ENCODE peak calls at places on chromosomes 6 and 20, in ten cellular contexts. A is T-helper 2 cell treated with Interferon-gamma antibody and Interleukin-4, amounts not matched to agents 5 μg/mL and 100 μg/mL, for 36 hours; D is fibroblast of the aortic adventitia; U is astrocyte of the hippocampus; W is CD8-positive, alpha-beta T cell; Q is fibroblast of the conjunctiva; B is HEK293T; I is ACHN; P is activated gamma-delta T cell treated with anti-CD3 and anti-CD28 coated beads, Interleukin-2, amount 50 U/mL, for 16 hours; G is cardiac fibroblast. L is an unnamed sample.

GRCh38 chr6:169723200-169723909 is 945 bp downstream of the PHF10 start:
- DNase-seq in A (peak; percentile 71), D (peak; percentile 75), U (peak; percentile 78), W (peak; percentile 60), Q (peak; percentile 10), B (peak; percentile 66), I (peak; percentile 54), P (peak; percentile 62), G (peak; percentile 75), L (peak; percentile 80)

GRCh38 chr20:38986663-38987062 is 24.5 kb downstream of the DHX35 start:
- DNase-seq in A (no peak), D (no peak), U (no peak), W (no peak), Q (no peak), B (no peak), I (no peak), P (no peak), G (peak; percentile 55), L (no peak)

GRCh38 chr6:155120034-155120433 is 124.9 kb downstream of the TIAM2 start:
- DNase-seq in A (no peak), D (no peak), U (peak; percentile 82), W (no peak), Q (no peak), B (no peak), I (no peak), P (no peak), G (no peak), L (no peak)

GRCh38 chr20:13771853-13772453 is 12.8 kb downstream of the ESF1 start:
- DNase-seq in A (no peak), D (peak; percentile 44), U (no peak), W (no peak), Q (no peak), B (no peak), I (peak; percentile 55), P (no peak), G (peak; percentile 49), L (no peak)

GRCh38 chr20:49573900-49574416 is 6.0 kb upstream of the PTGIS start:
- DNase-seq in A (no peak), D (peak; percentile 94), U (peak; percentile 74), W (no peak), Q (no peak), B (no peak), I (peak; percentile 83), P (no peak), G (no peak), L (no peak)

GRCh38 chr6:99736302-99736701 is 129.7 kb downstream of the PRDM13 start:
- DNase-seq in A (no peak), D (no peak), U (no peak), W (no peak), Q (no peak), B (no peak), I (no peak), P (no peak), G (no peak), L (no peak)

GRCh38 chr6:14401181-14401745 is 283.7 kb downstream of the CD83 start:
- DNase-seq in A (no peak), D (no peak), U (peak; percentile 19), W (no peak), Q (no peak), B (no peak), I (no peak), P (no peak), G (no peak), L (no peak)

GRCh38 chr20:25364879-25365699 is 25.5 kb downstream of the ABHD12 start:
- DNase-seq in A (no peak), D (no peak), U (no peak), W (no peak), Q (no peak), B (no peak), I (no peak), P (no peak), G (no peak), L (no peak)

GRCh38 chr6:119172813-119173212 is 94.3 kb upstream of the FAM184A start:
- DNase-seq in A (no peak), D (no peak), U (no peak), W (no peak), Q (peak; percentile 85), B (no peak), I (no peak), P (no peak), G (peak; percentile 62), L (no peak)

GRCh38 chr20:17674722-17675518 is 7.1 kb downstream of the RRBP1 start:
- DNase-seq in A (no peak), D (peak; percentile 52), U (no peak), W (no peak), Q (peak; percentile 36), B (no peak), I (no peak), P (no peak), G (peak; percentile 67), L (no peak)

GRCh38 chr6:11329841-11330765 is 97.6 kb upstream of the NEDD9 start:
- DNase-seq in A (no peak), D (no peak), U (no peak), W (no peak), Q (no peak), B (no peak), I (no peak), P (no peak), G (no peak), L (no peak)

GRCh38 chr20:62303327-62304226 is 780 bp downstream of the ADRM1 start:
- DNase-seq in A (peak; percentile 17), D (peak; percentile 7), U (peak; percentile 46), W (no peak), Q (no peak), B (peak; percentile 30), I (peak; percentile 11), P (no peak), G (no peak), L (no peak)

GRCh38 chr6:139370047-139370706 is 4.3 kb downstream of the CITED2 start:
- DNase-seq in A (no peak), D (peak; percentile 80), U (peak; percentile 71), W (no peak), Q (peak; percentile 80), B (no peak), I (peak; percentile 60), P (no peak), G (peak; percentile 84), L (no peak)

GRCh38 chr6:40330301-40330721 is 256.9 kb downstream of the LRFN2 start:
- DNase-seq in A (no peak), D (no peak), U (no peak), W (no peak), Q (no peak), B (no peak), I (no peak), P (no peak), G (no peak), L (no peak)

GRCh38 chr20:58990651-58991445 is 9.8 kb downstream of the NELFCD start:
- DNase-seq in A (no peak), D (no peak), U (no peak), W (no peak), Q (no peak), B (no peak), I (no peak), P (no peak), G (no peak), L (no peak)

GRCh38 chr6:142944126-142945066 is 580 bp downstream of the HIVEP2 start:
- DNase-seq in A (peak; percentile 86), D (peak; percentile 96), U (peak; percentile 96), W (peak; percentile 85), Q (peak; percentile 84), B (peak; percentile 67), I (peak; percentile 71), P (peak; percentile 89), G (peak; percentile 97), L (peak; percentile 84)

GRCh38 chr6:41767112-41767946 is 12.4 kb downstream of the FRS3 start:
- DNase-seq in A (no peak), D (peak; percentile 89), U (peak; percentile 88), W (no peak), Q (peak; percentile 54), B (peak; percentile 80), I (no peak), P (no peak), G (peak; percentile 83), L (peak; percentile 86)